ENCODE peak calls at places on chromosomes 7 and 10, in five cellular contexts. G is CD14-positive monocyte; W is LHCN-M2; R is CD4-positive, CD25-positive, alpha-beta regulatory T cell; B is endodermal cell. J is an unnamed sample.

GRCh38 chr7:134018321-134018720 is 108.8 kb upstream of the LRGUK start:
- DNase-seq in G (no peak), W (no peak), R (no peak), B (no peak), J (no peak)

GRCh38 chr7:6430271-6430940 is 17.3 kb downstream of the DAGLB start:
- DNase-seq in G (peak; percentile 53), W (peak; percentile 62), R (no peak), B (peak; percentile 69), J (no peak)

GRCh38 chr10:49598986-49599385 is 11.1 kb upstream of the SLC18A3 start:
- DNase-seq in G (no peak), W (no peak), R (no peak), B (no peak), J (no peak)

GRCh38 chr7:94289071-94289470 is 105.6 kb upstream of the COL1A2 start:
- DNase-seq in G (no peak), W (peak; percentile 90), R (no peak), B (peak; percentile 90), J (peak; percentile 84)

GRCh38 chr10:21092683-21093524 is 195.8 kb upstream of the NEBL start:
- DNase-seq in G (no peak), W (no peak), R (no peak), B (no peak), J (no peak)

GRCh38 chr10:123147635-123148413 is at the start of gene HMX2:
- DNase-seq in G (no peak), W (no peak), R (peak; percentile 47), B (peak; percentile 89), J (peak; percentile 83)

GRCh38 chr7:1637155-1637554 is 32.9 kb upstream of the ELFN1 start:
- DNase-seq in G (no peak), W (no peak), R (no peak), B (no peak), J (no peak)

GRCh38 chr7:47852330-47853245 is 95.7 kb downstream of the PKD1L1 start:
- DNase-seq in G (no peak), W (peak; percentile 19), R (no peak), B (peak; percentile 80), J (peak; percentile 66)

GRCh38 chr7:143395187-143396149 is 13.2 kb downstream of the EPHA1 start:
- DNase-seq in G (peak; percentile 30), W (no peak), R (no peak), B (peak; percentile 71), J (peak; percentile 36)

GRCh38 chr7:16804674-16805439 is at the start of gene AGR2:
- DNase-seq in G (no peak), W (no peak), R (no peak), B (no peak), J (no peak)

GRCh38 chr10:121591186-121591585 is 7.1 kb downstream of the FGFR2 start:
- DNase-seq in G (no peak), W (no peak), R (no peak), B (no peak), J (peak; percentile 17)

GRCh38 chr7:94295805-94296204 is 98.9 kb upstream of the COL1A2 start:
- DNase-seq in G (no peak), W (peak; percentile 92), R (no peak), B (no peak), J (no peak)

GRCh38 chr7:52764502-52765169 is 270.8 kb upstream of the POM121L12 start:
- DNase-seq in G (no peak), W (peak; percentile 76), R (no peak), B (no peak), J (no peak)

GRCh38 chr10:99339077-99339476 is 9.9 kb downstream of the CNNM1 start:
- DNase-seq in G (no peak), W (no peak), R (no peak), B (no peak), J (no peak)

GRCh38 chr7:42247301-42247700 is 10.3 kb upstream of the GLI3 start:
- DNase-seq in G (no peak), W (peak; percentile 89), R (no peak), B (no peak), J (no peak)

GRCh38 chr10:71443676-71444075 is 47.0 kb downstream of the CDH23 start:
- DNase-seq in G (no peak), W (no peak), R (no peak), B (peak; percentile 58), J (peak; percentile 49)

GRCh38 chr10:123926401-123927264 is 35.0 kb upstream of the CPXM2 start:
- DNase-seq in G (no peak), W (no peak), R (peak; percentile 39), B (no peak), J (no peak)

GRCh38 chr10:74079028-74079913 is 71.4 kb downstream of the AP3M1 start:
- DNase-seq in G (no peak), W (peak; percentile 50), R (no peak), B (no peak), J (no peak)

GRCh38 chr10:28020080-28020860 is 21.4 kb upstream of the ODAD2 start:
- DNase-seq in G (no peak), W (no peak), R (no peak), B (no peak), J (no peak)

GRCh38 chr7:94382746-94383145 is 11.9 kb upstream of the COL1A2 start:
- DNase-seq in G (no peak), W (no peak), R (no peak), B (no peak), J (no peak)

GRCh38 chr10:121490906-121491519 is 107.2 kb downstream of the FGFR2 start:
- DNase-seq in G (no peak), W (no peak), R (no peak), B (no peak), J (no peak)

GRCh38 chr10:103852189-103852711 is 3.1 kb downstream of the SH3PXD2A start:
- DNase-seq in G (no peak), W (peak; percentile 87), R (no peak), B (no peak), J (no peak)